ENCODE peak calls at places on chromosome 19, in ten cellular contexts. H is fibroblast of villous mesenchyme, U is breast epithelium, T is AG04450, A is endothelial cell of umbilical vein, P is GM23338, D is WERI-Rb-1, M is heart right ventricle, I is fibroblast of lung, G is AG04449. Y is an unnamed sample.

GRCh38 chr19:13206581-13206980 is 56.4 kb downstream of the IER2 start:
- DNase-seq in H (no peak), U (no peak), T (no peak), A (no peak), P (no peak), D (no peak), M (no peak), I (no peak), G (no peak), Y (no peak)

GRCh38 chr19:19387108-19387507 is 18.4 kb upstream of the GATAD2A start:
- DNase-seq in H (no peak), U (no peak), T (no peak), A (no peak), P (no peak), D (no peak), M (no peak), I (no peak), G (no peak), Y (no peak)

GRCh38 chr19:35534803-35535480 is 1.7 kb downstream of the GAPDHS start:
- DNase-seq in H (no peak), U (no peak), T (no peak), A (no peak), P (peak), D (no peak), M (no peak), I (no peak), G (no peak), Y (no peak)

GRCh38 chr19:33219261-33219812 is 6.3 kb downstream of the SLC7A10 start:
- DNase-seq in H (no peak), U (no peak), T (no peak), A (no peak), P (peak), D (no peak), M (no peak), I (no peak), G (no peak), Y (no peak)

GRCh38 chr19:29687244-29687896 is 22.1 kb downstream of the PLEKHF1 start:
- DNase-seq in H (peak), U (no peak), T (peak), A (no peak), P (no peak), D (no peak), M (no peak), I (peak), G (peak), Y (peak)

GRCh38 chr19:19488041-19488874 is 27.1 kb downstream of the TSSK6 start:
- DNase-seq in H (peak), U (no peak), T (no peak), A (peak), P (peak), D (no peak), M (no peak), I (no peak), G (no peak), Y (no peak)

GRCh38 chr19:5308471-5309437 is 31.9 kb downstream of the PTPRS start:
- DNase-seq in H (peak), U (peak), T (peak), A (peak), P (no peak), D (no peak), M (peak), I (peak), G (peak), Y (no peak)

GRCh38 chr19:14906711-14907110 is 20.8 kb upstream of the OR7A17 start:
- DNase-seq in H (no peak), U (no peak), T (no peak), A (no peak), P (no peak), D (no peak), M (no peak), I (no peak), G (no peak), Y (no peak)

GRCh38 chr19:29546583-29547190 is 20.9 kb downstream of the VSTM2B start:
- DNase-seq in H (no peak), U (peak), T (no peak), A (no peak), P (no peak), D (no peak), M (no peak), I (no peak), G (no peak), Y (no peak)

GRCh38 chr19:57227461-57227860 is 3.4 kb upstream of the AURKC start:
- DNase-seq in H (no peak), U (no peak), T (no peak), A (no peak), P (no peak), D (no peak), M (no peak), I (no peak), G (no peak), Y (no peak)

GRCh38 chr19:29665826-29666633 is 769 bp downstream of the PLEKHF1 start:
- DNase-seq in H (peak), U (peak), T (no peak), A (no peak), P (peak), D (no peak), M (peak), I (peak), G (no peak), Y (no peak)

GRCh38 chr19:24074720-24075119 is 12.3 kb upstream of the ZNF254 start:
- DNase-seq in H (peak), U (no peak), T (no peak), A (no peak), P (no peak), D (no peak), M (no peak), I (peak), G (no peak), Y (no peak)

GRCh38 chr19:41785653-41786052 is 10.7 kb upstream of the CEACAM3 start:
- DNase-seq in H (peak), U (peak), T (peak), A (peak), P (peak), D (peak), M (peak), I (peak), G (no peak), Y (peak)

GRCh38 chr19:37876047-37876446 is 30.3 kb downstream of the WDR87 start:
- DNase-seq in H (no peak), U (no peak), T (no peak), A (no peak), P (peak), D (no peak), M (no peak), I (no peak), G (no peak), Y (no peak)

GRCh38 chr19:919157-920050 is 2.3 kb downstream of the KISS1R start:
- DNase-seq in H (no peak), U (no peak), T (no peak), A (no peak), P (peak), D (no peak), M (no peak), I (no peak), G (no peak), Y (no peak)

GRCh38 chr19:43553656-43554055 is 20.7 kb downstream of the ZNF575 start:
- DNase-seq in H (no peak), U (no peak), T (no peak), A (no peak), P (no peak), D (peak), M (no peak), I (no peak), G (no peak), Y (no peak)

GRCh38 chr19:32594021-32594420 is 13.0 kb downstream of the PDCD5 start:
- DNase-seq in H (no peak), U (no peak), T (no peak), A (no peak), P (no peak), D (no peak), M (no peak), I (no peak), G (no peak), Y (no peak)

GRCh38 chr19:14582894-14583340 is at the start of gene CLEC17A:
- DNase-seq in H (no peak), U (no peak), T (no peak), A (no peak), P (no peak), D (no peak), M (no peak), I (no peak), G (no peak), Y (no peak)

GRCh38 chr19:2083174-2083854 is 12.8 kb downstream of the MOB3A start:
- DNase-seq in H (no peak), U (no peak), T (no peak), A (no peak), P (no peak), D (no peak), M (no peak), I (no peak), G (no peak), Y (no peak)

GRCh38 chr19:28457620-28458019 is 755.3 kb downstream of the UQCRFS1 start:
- DNase-seq in H (no peak), U (no peak), T (no peak), A (no peak), P (no peak), D (no peak), M (no peak), I (no peak), G (no peak), Y (no peak)

GRCh38 chr19:34459614-34460013 is 21.9 kb upstream of the WTIP start:
- DNase-seq in H (no peak), U (no peak), T (no peak), A (no peak), P (no peak), D (no peak), M (no peak), I (no peak), G (no peak), Y (no peak)

GRCh38 chr19:31054430-31054829 is 294.8 kb downstream of the TSHZ3 start:
- DNase-seq in H (peak), U (no peak), T (peak), A (no peak), P (peak), D (peak), M (no peak), I (peak), G (peak), Y (peak)

GRCh38 chr19:6357995-6358394 is 3.3 kb upstream of the CLPP start:
- DNase-seq in H (no peak), U (no peak), T (no peak), A (no peak), P (no peak), D (no peak), M (no peak), I (no peak), G (no peak), Y (no peak)

GRCh38 chr19:21022996-21023395 is 2.5 kb downstream of the ZNF430 start:
- DNase-seq in H (peak), U (no peak), T (no peak), A (no peak), P (no peak), D (no peak), M (no peak), I (peak), G (no peak), Y (no peak)

GRCh38 chr19:34269968-34270621 is 15.7 kb downstream of the GARRE1 start:
- DNase-seq in H (peak), U (no peak), T (no peak), A (peak), P (peak), D (no peak), M (peak), I (peak), G (no peak), Y (no peak)

GRCh38 chr19:39031368-39032163 is 783 bp downstream of the FBXO27 start:
- DNase-seq in H (peak), U (peak), T (no peak), A (peak), P (peak), D (peak), M (peak), I (peak), G (no peak), Y (peak)

GRCh38 chr19:35162471-35163326 is 8.2 kb downstream of the FXYD5 start:
- DNase-seq in H (no peak), U (no peak), T (no peak), A (no peak), P (no peak), D (no peak), M (no peak), I (no peak), G (peak), Y (no peak)

GRCh38 chr19:1410136-1410786 is 2.9 kb downstream of the DAZAP1 start:
- DNase-seq in H (peak), U (no peak), T (no peak), A (peak), P (no peak), D (no peak), M (no peak), I (peak), G (no peak), Y (no peak)

GRCh38 chr19:43438291-43439162 is 23.8 kb downstream of the TEX101 start:
- DNase-seq in H (peak), U (no peak), T (peak), A (no peak), P (no peak), D (no peak), M (peak), I (peak), G (no peak), Y (no peak)

GRCh38 chr19:6018786-6019185 is 40.8 kb upstream of the RANBP3 start:
- DNase-seq in H (no peak), U (no peak), T (no peak), A (no peak), P (peak), D (peak), M (no peak), I (no peak), G (no peak), Y (no peak)

GRCh38 chr19:16497837-16498236 is 1.6 kb downstream of the C19orf44 start:
- DNase-seq in H (no peak), U (no peak), T (no peak), A (no peak), P (no peak), D (no peak), M (no peak), I (no peak), G (no peak), Y (no peak)

GRCh38 chr19:468587-469256 is 7.9 kb upstream of the SHC2 start:
- DNase-seq in H (no peak), U (no peak), T (no peak), A (no peak), P (no peak), D (no peak), M (no peak), I (no peak), G (no peak), Y (no peak)

GRCh38 chr19:51186323-51186722 is 38.6 kb upstream of the CD33 start:
- DNase-seq in H (no peak), U (no peak), T (no peak), A (no peak), P (no peak), D (no peak), M (no peak), I (no peak), G (no peak), Y (no peak)

GRCh38 chr19:12773571-12773970 is 1.8 kb downstream of the HOOK2 start:
- DNase-seq in H (peak), U (no peak), T (no peak), A (no peak), P (no peak), D (peak), M (no peak), I (no peak), G (no peak), Y (no peak)

GRCh38 chr19:13718733-13719132 is 45.6 kb upstream of the MRI1 start:
- DNase-seq in H (peak), U (no peak), T (peak), A (no peak), P (peak), D (peak), M (peak), I (peak), G (peak), Y (no peak)

DNA sequence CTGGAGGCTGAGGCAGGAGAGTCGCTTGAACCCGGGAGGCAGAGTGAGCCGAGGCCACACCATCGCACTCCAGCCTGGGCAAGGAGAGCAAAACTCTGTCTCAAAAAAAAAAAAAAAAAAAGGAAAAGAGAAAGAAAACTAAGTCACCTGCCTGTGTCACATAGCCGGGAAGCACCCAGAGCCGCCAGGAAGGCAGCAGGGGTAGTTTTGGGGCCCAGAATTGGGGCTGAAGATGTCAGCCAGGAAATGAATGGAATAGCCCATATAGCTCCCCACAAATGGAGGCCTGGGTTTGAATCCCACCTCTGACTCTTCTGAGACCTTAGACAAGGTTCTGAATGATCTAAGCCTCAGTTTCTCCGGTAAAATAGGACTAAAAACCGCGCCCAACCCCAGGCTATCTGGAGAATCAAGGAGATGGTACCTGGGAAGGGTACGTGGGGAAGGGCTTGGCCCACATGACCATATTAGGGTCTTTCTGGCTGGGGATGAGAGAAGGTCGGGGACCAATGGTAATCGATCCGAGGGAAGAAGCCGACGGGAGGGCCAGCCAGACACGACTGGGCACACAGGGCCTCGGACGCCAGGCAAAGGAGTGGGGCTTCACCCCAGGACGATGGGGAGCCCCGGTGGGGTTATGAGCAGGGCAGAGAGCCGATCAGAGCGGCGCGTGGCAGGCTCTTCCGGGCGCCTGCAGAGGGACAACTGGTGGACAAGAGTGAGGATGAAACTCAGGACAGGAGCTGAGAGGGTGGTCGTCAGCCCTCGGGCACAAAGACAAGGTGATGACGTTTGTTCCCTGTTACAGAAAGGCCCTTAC is 14.4 kb downstream of the CCDC124 start:
- DNase-seq in H (no peak), U (no peak), T (no peak), A (no peak), P (peak), D (peak), M (no peak), I (no peak), G (no peak), Y (no peak)
- TF ChIP-seq CTCF in H (no peak), U (no peak), T (no peak), A (no peak), P (no peak), D (no peak), M (no peak), I (no peak), G (no peak), Y (no peak)

DNA sequence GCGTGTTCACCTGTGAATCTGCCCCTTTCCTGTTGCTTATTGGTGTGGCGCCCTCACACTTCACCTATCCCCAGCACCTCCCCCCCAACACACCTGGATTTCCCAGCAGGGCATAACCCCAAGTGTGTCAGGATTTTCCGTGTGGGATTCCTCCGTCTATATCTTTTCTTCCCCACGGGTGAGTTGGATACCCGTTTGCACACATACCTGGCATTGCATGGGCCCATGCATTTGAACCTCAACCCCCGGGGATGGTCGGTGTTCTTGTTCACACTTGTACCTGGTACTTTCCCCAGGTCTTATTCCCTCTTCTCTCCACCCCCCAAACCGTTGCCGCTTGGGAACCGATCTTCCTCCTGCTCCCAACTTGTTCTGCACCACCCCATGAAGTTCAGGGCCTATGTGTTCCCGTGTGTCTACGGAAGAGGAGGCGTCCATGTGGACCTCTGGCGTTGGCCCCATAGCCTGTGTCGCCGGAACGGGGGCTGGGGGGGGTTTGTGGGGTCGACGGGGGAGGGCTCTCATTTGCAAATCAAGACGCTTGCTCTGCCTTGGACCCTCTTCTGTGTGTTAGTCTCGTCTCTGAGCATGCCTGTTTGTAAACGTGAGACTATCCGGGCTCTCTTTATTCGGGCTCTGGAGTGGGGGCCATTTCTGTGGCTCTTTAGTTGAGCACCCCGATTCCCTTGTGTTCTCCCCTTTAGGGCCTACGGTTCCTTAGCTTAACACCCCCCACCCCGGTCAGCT is 1.7 kb downstream of the PRR12 start:
- DNase-seq in H (peak), U (no peak), T (no peak), A (no peak), P (peak), D (no peak), M (no peak), I (no peak), G (no peak), Y (no peak)
- H3K4me3 ChIP-seq in H (peak), U (peak), T (peak), A (peak), P (peak), D (peak), M (peak), I (peak), G (peak), Y (peak)

GRCh38 chr19:46928951-46929350 is 68.2 kb downstream of the ARHGAP35 start:
- DNase-seq in H (no peak), U (no peak), T (no peak), A (no peak), P (peak), D (no peak), M (no peak), I (no peak), G (no peak), Y (no peak)
- TF ChIP-seq CTCF in H (peak), U (no peak), T (peak), A (no peak), P (peak), D (no peak), M (no peak), I (peak), G (no peak), Y (peak)

DNA sequence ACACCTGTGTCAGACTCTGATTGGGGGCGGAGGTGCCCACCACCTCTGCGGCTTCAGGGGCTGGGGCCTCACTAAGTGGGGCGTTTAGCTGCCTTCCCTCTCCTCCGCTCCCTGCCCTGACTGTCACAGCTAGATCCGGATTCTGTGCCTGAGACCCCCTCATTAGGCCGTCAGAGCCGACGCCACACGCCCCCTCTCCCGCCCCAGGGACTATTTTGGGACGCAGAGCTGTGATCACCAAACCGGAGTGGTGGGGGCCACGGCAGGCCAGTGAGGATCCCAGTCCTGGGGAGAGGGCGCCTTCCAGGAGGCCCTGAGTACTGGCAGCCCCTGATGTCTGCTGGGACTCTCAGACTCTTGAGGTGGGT is 762 bp downstream of the KANK3 start:
- DNase-seq in H (no peak), U (no peak), T (no peak), A (no peak), P (peak), D (no peak), M (no peak), I (no peak), G (no peak), Y (no peak)
- H3K4me3 ChIP-seq in H (peak), U (peak), T (no peak), A (no peak), P (peak), D (no peak), M (peak), I (no peak), G (no peak), Y (no peak)

DNA sequence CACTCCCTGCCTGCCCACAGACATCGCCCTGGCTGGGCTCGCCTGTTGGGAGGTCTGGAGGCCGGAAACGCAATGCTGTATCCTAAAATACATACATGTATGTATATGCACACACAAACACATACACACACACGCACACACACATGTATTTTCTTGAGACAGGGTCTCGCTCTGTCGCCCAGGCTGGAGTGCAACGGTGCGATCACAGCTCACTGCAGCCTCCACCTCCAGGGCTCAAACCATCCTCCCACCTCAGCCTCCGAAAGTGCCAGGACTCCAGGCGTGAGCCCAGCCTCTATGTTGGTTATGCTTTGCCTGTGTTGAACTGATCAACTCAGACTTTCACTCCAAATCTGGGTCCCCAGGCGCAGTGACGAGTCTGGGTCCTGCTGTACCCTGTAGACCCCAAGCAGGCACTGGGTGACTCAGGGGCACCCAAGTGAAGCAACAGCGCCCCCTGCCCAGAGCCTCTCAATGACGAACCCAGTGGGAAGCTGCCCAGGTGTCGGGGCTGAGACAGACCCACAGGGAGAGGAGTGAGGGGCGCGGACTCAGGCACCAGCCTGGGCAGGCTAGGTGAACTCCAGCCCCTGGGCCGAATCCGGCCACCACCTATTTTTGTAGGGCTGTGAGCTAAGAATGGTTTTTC is 27.4 kb upstream of the CACTIN start:
- DNase-seq in H (no peak), U (no peak), T (no peak), A (no peak), P (peak), D (peak), M (no peak), I (no peak), G (no peak), Y (no peak)
- TF ChIP-seq CTCF in H (peak), U (no peak), T (no peak), A (peak), P (peak), D (peak), M (no peak), I (no peak), G (peak), Y (peak)

Y was measured in retinal pigment epithelial cell.